ENCODE peak calls at places on chromosomes 12 and 14, in five cellular contexts. Z, P, E, B and R are unnamed samples.

GRCh38 chr12:39606712-39607423 is 12.7 kb downstream of the ABCD2 start:
- ATAC-seq in E (no peak), B (no peak), P (peak), Z (no peak), R (no peak)

GRCh38 chr14:58732387-58732786 is 94.6 kb downstream of the DACT1 start:
- ATAC-seq in P (no peak), Z (no peak), E (no peak), B (no peak), R (no peak)

GRCh38 chr12:95859344-95859816 is 628 bp downstream of the SNRPF start:
- ATAC-seq in Z (no peak), E (no peak), B (no peak), P (peak), R (peak)

GRCh38 chr12:46964496-46965098 is 114.8 kb upstream of the PCED1B start:
- ATAC-seq in P (peak), Z (no peak), E (peak), B (peak), R (peak)

GRCh38 chr12:132071837-132072384 is 72.2 kb downstream of the DDX51 start:
- ATAC-seq in Z (no peak), E (no peak), B (no peak), P (no peak), R (no peak)

GRCh38 chr12:116389990-116390655 is 112.6 kb upstream of the MED13L start:
- ATAC-seq in P (peak), E (peak), Z (no peak), B (peak), R (peak)

GRCh38 chr14:42732005-42732404 is 1125.3 kb downstream of the LRFN5 start:
- ATAC-seq in E (no peak), Z (no peak), B (no peak), P (no peak), R (no peak)

GRCh38 chr12:122006186-122006926 is 15.3 kb upstream of the BCL7A start:
- ATAC-seq in Z (no peak), P (no peak), E (no peak), B (no peak), R (no peak)

GRCh38 chr14:58947156-58947555 is 241.3 kb upstream of the DAAM1 start:
- ATAC-seq in P (no peak), B (no peak), Z (no peak), E (no peak), R (no peak)

GRCh38 chr14:77641207-77641533 is 24.7 kb upstream of the SPTLC2 start:
- ATAC-seq in B (peak), E (no peak), P (no peak), Z (peak), R (peak)

GRCh38 chr14:100849432-100849831 is 23.5 kb downstream of the MEG3 start:
- ATAC-seq in Z (no peak), E (no peak), B (no peak), P (peak), R (no peak)

GRCh38 chr14:97620071-97620470 is 822.9 kb downstream of the VRK1 start:
- ATAC-seq in E (no peak), Z (no peak), B (no peak), P (no peak), R (no peak)

GRCh38 chr14:52315355-52315718 is 1.2 kb downstream of the PTGER2 start:
- ATAC-seq in B (peak), P (no peak), E (no peak), Z (peak), R (no peak)

GRCh38 chr14:102424520-102424919 is 61.8 kb downstream of the TECPR2 start:
- ATAC-seq in Z (no peak), P (no peak), B (no peak), E (no peak), R (no peak)

GRCh38 chr12:54465857-54466499 is 7.4 kb downstream of the GTSF1 start:
- ATAC-seq in P (no peak), E (no peak), B (no peak), Z (no peak), R (no peak)

GRCh38 chr12:132623072-132623869 is 4.7 kb downstream of the P2RX2 start:
- ATAC-seq in Z (no peak), E (peak), P (no peak), B (no peak), R (peak)

GRCh38 chr12:70011353-70011752 is 186.3 kb downstream of the MYRFL start:
- ATAC-seq in E (no peak), B (no peak), P (no peak), Z (no peak), R (no peak)

GRCh38 chr14:69092840-69093422 is 60.0 kb downstream of the DCAF5 start:
- ATAC-seq in P (no peak), E (no peak), B (no peak), Z (no peak), R (no peak)

GRCh38 chr12:125683748-125684381 is 618.6 kb downstream of the AACS start:
- ATAC-seq in B (no peak), P (peak), E (no peak), Z (no peak), R (no peak)

GRCh38 chr14:65938738-65939137 is 526.2 kb downstream of the FUT8 start:
- ATAC-seq in Z (no peak), E (no peak), P (no peak), B (no peak), R (no peak)

GRCh38 chr14:102392506-102392905 is 29.8 kb downstream of the TECPR2 start:
- ATAC-seq in P (no peak), Z (no peak), E (peak), B (no peak), R (no peak)

GRCh38 chr12:94704452-94704871 is 54.1 kb upstream of the TMCC3 start:
- ATAC-seq in P (peak), B (no peak), Z (peak), E (peak), R (peak)

GRCh38 chr14:64953661-64954060 is 11.1 kb upstream of the GPX2 start:
- ATAC-seq in E (no peak), B (no peak), Z (no peak), P (no peak), R (no peak)

GRCh38 chr12:69934011-69934410 is 109.0 kb downstream of the MYRFL start:
- ATAC-seq in P (no peak), B (no peak), E (no peak), Z (no peak), R (no peak)

GRCh38 chr12:82757059-82757458 is 70.4 kb downstream of the TMTC2 start:
- ATAC-seq in P (no peak), B (no peak), Z (no peak), E (no peak), R (no peak)

GRCh38 chr12:50453872-50454271 is 50.9 kb upstream of the DIP2B start:
- ATAC-seq in B (no peak), P (no peak), Z (no peak), E (no peak), R (no peak)

GRCh38 chr14:52553002-52553670 is 500 bp downstream of the GPR137C start:
- ATAC-seq in P (peak), Z (peak), E (no peak), B (no peak), R (peak)

GRCh38 chr14:61177279-61178225 is 103.6 kb downstream of the TMEM30B start:
- ATAC-seq in E (no peak), Z (no peak), P (no peak), B (no peak), R (peak)

GRCh38 chr12:3732901-3733300 is 20.0 kb downstream of the CRACR2A start:
- ATAC-seq in P (peak), B (no peak), Z (no peak), E (no peak), R (no peak)

GRCh38 chr12:5509122-5509521 is 77.2 kb downstream of the NTF3 start:
- ATAC-seq in P (no peak), E (no peak), B (no peak), Z (no peak), R (no peak)

GRCh38 chr14:94320243-94320642 is 2.9 kb downstream of the SERPINA6 start:
- ATAC-seq in B (no peak), P (peak), Z (no peak), E (no peak), R (no peak)